ENCODE peak calls at places on chromosomes 5 and 9, in five cellular contexts. S is HCT116, X is GM12891, B is Panc1, H is endothelial cell of umbilical vein. Z is an unnamed sample.

GRCh38 chr9:120473626-120474025 is 106.3 kb downstream of the CDK5RAP2 start:
- DNase-seq in X (no peak), S (no peak), B (no peak), H (no peak), Z (no peak)

GRCh38 chr5:18043344-18043743 is 409.1 kb downstream of the TAF11L14 start:
- DNase-seq in B (no peak), H (no peak), X (no peak), S (no peak), Z (no peak)

GRCh38 chr5:181170237-181170830 is 22.9 kb downstream of the OR2V2 start:
- DNase-seq in X (no peak), B (no peak), H (no peak), S (no peak), Z (no peak)

GRCh38 chr9:133918123-133918813 is 73.9 kb downstream of the VAV2 start:
- DNase-seq in S (no peak), H (peak), B (no peak), X (no peak), Z (no peak)

GRCh38 chr9:130659699-130660248 is 4.6 kb upstream of the PRDM12 start:
- DNase-seq in B (no peak), H (no peak), X (no peak), S (no peak), Z (no peak)

GRCh38 chr5:73812457-73812856 is 186.5 kb downstream of the ARHGEF28 start:
- DNase-seq in X (no peak), H (no peak), B (no peak), S (no peak), Z (no peak)

GRCh38 chr9:108117775-108118174 is 628.2 kb upstream of the KLF4 start:
- DNase-seq in B (no peak), S (no peak), H (no peak), X (no peak), Z (no peak)

GRCh38 chr5:150058480-150059126 is 27.8 kb downstream of the CSF1R start:
- DNase-seq in X (no peak), S (no peak), H (no peak), B (no peak), Z (no peak)

GRCh38 chr5:122915717-122916399 is 70.4 kb downstream of the SNX24 start:
- DNase-seq in B (no peak), X (peak), H (no peak), S (no peak), Z (no peak)

GRCh38 chr5:83924171-83924570 is 203.5 kb upstream of the HAPLN1 start:
- DNase-seq in X (no peak), S (no peak), H (peak), B (no peak), Z (no peak)

GRCh38 chr5:5613261-5613990 is 190.9 kb downstream of the ICE1 start:
- DNase-seq in B (no peak), S (no peak), X (no peak), H (no peak), Z (no peak)

GRCh38 chr9:92481029-92481633 is 1.2 kb downstream of the ASPN start:
- DNase-seq in B (no peak), S (no peak), X (no peak), H (no peak), Z (no peak)

GRCh38 chr5:82349651-82350050 is 71.5 kb upstream of the RPS23 start:
- DNase-seq in X (no peak), B (no peak), S (no peak), H (no peak), Z (no peak)

GRCh38 chr9:107249131-107249533 is 33.9 kb upstream of the RAD23B start:
- DNase-seq in B (no peak), S (no peak), H (no peak), X (no peak), Z (no peak)

GRCh38 chr5:33565304-33565703 is 124.5 kb downstream of the TARS1 start:
- DNase-seq in H (no peak), S (no peak), B (no peak), X (no peak), Z (no peak)

GRCh38 chr9:130975932-130976841 is 32.8 kb upstream of the LAMC3 start:
- DNase-seq in X (no peak), B (no peak), S (no peak), H (no peak), Z (no peak)

GRCh38 chr9:79719989-79720388 is 148.2 kb downstream of the TLE4 start:
- DNase-seq in S (no peak), X (no peak), B (no peak), H (no peak), Z (no peak)

GRCh38 chr9:37425298-37425752 is 2.8 kb downstream of the GRHPR start:
- DNase-seq in S (no peak), X (no peak), H (no peak), B (no peak), Z (no peak)

GRCh38 chr9:33151007-33151557 is 16.1 kb downstream of the B4GALT1 start:
- DNase-seq in S (no peak), B (no peak), X (no peak), H (peak), Z (no peak)

GRCh38 chr9:116661037-116661954 is 25.8 kb upstream of the TRIM32 start:
- DNase-seq in S (peak), B (peak), X (peak), H (peak), Z (no peak)

GRCh38 chr5:176836811-176837706 is 26.7 kb downstream of the UNC5A start:
- DNase-seq in X (no peak), S (no peak), H (no peak), B (no peak), Z (no peak)

GRCh38 chr5:176833286-176833685 is 22.9 kb downstream of the UNC5A start:
- DNase-seq in B (no peak), S (no peak), X (no peak), H (no peak), Z (no peak)

GRCh38 chr5:176835918-176836317 is 25.6 kb downstream of the UNC5A start:
- DNase-seq in S (no peak), H (no peak), B (no peak), X (no peak), Z (no peak)

GRCh38 chr5:176832162-176832561 is 21.8 kb downstream of the UNC5A start:
- DNase-seq in B (no peak), H (no peak), X (no peak), S (no peak), Z (no peak)

DNA sequence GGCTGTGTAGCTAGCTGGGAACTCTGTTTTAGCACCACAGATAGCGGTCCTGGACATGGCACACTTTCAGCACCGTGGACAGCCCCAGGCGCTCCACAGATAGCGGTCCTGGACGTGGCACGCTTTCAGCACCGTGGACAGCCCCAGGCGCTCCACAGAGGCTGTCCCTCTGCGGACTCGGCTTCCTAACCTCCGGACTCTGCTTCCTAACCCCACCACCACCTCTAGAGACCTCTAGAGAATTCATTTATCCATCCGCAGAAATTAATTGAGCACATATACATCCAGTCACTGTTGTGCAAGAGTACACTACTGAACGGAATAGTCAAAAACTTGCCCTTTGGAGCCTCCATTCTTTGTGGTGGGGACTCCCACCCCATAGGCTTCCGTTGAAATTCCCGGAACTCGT is 27.4 kb downstream of the UNC5A start:
- DNase-seq in S (peak), X (peak), B (no peak), H (peak), Z (peak)
- TF ChIP-seq POLR2AphosphoS5 in S (peak), X (no peak), B (no peak), H (peak), Z (peak)

DNA sequence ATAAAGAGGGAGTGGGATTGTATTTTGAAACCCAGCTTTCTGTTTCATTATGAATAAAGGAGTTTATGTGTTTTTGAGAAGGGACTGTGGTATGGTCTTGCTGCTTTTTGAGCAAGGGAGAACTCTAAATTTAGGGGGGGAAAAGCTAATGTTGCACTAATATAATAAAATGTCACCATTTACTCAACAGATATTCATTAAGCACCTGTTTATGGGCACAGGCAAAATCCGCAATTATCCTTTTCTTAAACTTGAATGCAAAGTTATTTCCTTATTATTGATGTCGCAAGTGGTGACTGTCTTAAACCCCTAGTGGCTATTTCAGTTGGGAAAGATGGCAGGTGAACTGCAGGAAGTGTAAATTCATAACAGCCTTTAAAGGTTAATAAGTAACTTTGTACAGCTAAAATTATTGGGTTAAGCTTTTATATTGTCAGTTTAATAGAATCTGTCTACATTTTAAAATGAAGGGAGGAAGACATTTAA is 1.5 kb downstream of the CDC42SE2 start:
- DNase-seq in X (no peak), H (peak), S (peak), B (no peak), Z (no peak)
- TF ChIP-seq POLR2AphosphoS5 in X (no peak), H (no peak), S (no peak), B (no peak), Z (no peak)

DNA sequence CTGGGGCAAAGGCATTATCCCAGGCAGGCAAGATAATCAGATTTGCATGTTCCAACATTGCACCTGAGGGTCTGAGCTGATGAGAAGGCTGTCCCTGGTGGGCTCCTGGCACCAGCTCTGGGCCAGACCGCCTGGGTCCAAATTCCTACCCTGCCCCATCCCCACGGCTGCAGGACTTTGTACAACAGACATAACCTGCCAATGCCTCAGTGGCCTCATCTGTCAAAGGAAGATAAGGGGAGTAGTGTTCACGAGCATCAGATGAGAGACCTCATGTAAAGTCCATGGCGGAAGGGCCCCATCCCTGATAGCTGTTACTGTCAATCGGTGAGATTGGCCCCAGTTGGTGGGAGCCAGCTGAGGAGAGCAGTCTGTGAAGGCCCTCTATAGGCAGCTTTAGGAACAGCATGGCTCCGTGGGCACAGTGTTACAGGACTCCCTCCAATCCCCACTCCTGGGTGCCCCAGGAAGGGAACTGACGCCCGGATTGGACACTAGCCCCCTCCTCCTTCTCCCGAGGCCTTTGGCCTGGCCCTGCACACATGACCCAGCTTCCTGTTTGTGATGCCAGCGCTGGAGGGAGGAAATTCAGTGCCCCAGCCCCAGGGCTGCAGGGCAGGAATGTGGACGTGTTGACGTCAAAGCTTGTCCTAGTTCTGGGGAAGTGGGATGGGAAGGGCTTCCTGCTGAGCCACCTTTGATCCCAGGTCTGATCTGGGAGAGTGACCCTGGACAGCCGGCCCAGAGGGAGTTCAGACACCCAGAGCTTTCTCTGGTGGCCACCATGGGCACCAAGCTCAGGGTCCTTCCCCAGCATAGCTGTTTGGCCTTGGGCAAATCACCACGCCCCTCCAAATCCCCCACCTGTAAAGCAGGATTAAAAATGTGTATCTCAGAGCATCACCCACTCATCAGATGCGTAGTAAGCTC is 56.2 kb downstream of the DUSP1 start:
- DNase-seq in X (peak), B (peak), S (peak), H (peak), Z (peak)
- TF ChIP-seq POLR2AphosphoS5 in X (no peak), B (no peak), S (no peak), H (peak), Z (peak)

GRCh38 chr5:138391859-138392386 is 39.4 kb downstream of the KDM3B start:
- DNase-seq in H (no peak), S (no peak), B (no peak), X (no peak), Z (peak)
- TF ChIP-seq POLR2AphosphoS5 in H (no peak), S (no peak), B (no peak), X (no peak), Z (no peak)

GRCh38 chr5:135127604-135128240 is 93.7 kb upstream of the PITX1 start:
- DNase-seq in H (no peak), B (peak), X (no peak), S (no peak), Z (no peak)
- TF ChIP-seq POLR2AphosphoS5 in H (no peak), B (no peak), X (no peak), S (no peak), Z (no peak)

GRCh38 chr9:123268950-123269302 is 540 bp upstream of the STRBP start:
- DNase-seq in S (no peak), B (no peak), H (no peak), X (no peak), Z (no peak)

GRCh38 chr9:123267481-123268239 is 726 bp downstream of the STRBP start:
- DNase-seq in H (no peak), B (no peak), S (no peak), X (no peak), Z (no peak)

GRCh38 chr9:123269316-123269715 is 930 bp upstream of the STRBP start:
- DNase-seq in S (no peak), H (no peak), X (no peak), B (no peak), Z (no peak)

GRCh38 chr9:123266655-123267421 is 1.5 kb downstream of the STRBP start:
- DNase-seq in B (no peak), S (no peak), X (no peak), H (no peak), Z (no peak)

GRCh38 chr9:123268240-123268949 is at the start of gene STRBP:
- DNase-seq in S (peak), H (peak), B (peak), X (peak), Z (peak)
- TF ChIP-seq POLR2AphosphoS5 in S (peak), H (peak), B (peak), X (no peak), Z (no peak)

GRCh38 chr5:56816546-56817081 is 1.3 kb downstream of the MAP3K1 start:
- DNase-seq in B (no peak), S (no peak), H (peak), X (peak), Z (no peak)
- TF ChIP-seq POLR2AphosphoS5 in B (no peak), S (peak), H (peak), X (no peak), Z (peak)

GRCh38 chr9:83334320-83334719 is 203.9 kb downstream of the FRMD3 start:
- DNase-seq in H (peak), B (peak), S (peak), X (no peak), Z (peak)
- TF ChIP-seq POLR2AphosphoS5 in H (no peak), B (no peak), S (no peak), X (no peak), Z (peak)